ENCODE peak calls at places on chromosomes 3 and 15, in six cellular contexts. E is bronchial epithelial cell, S is B cell, D is breast epithelium, J is A549, G is BE2C. Z is an unnamed sample.

GRCh38 chr3:144045766-144046165 is 74.1 kb downstream of the DIPK2A start:
- DNase-seq in E (no peak), D (no peak), G (no peak), J (no peak), S (no peak), Z (no peak)

GRCh38 chr15:23686466-23687142 is 501 bp downstream of the NDN start:
- DNase-seq in E (no peak), D (no peak), G (no peak), J (no peak), S (no peak), Z (no peak)

GRCh38 chr3:52121813-52122212 is 32.4 kb downstream of the POC1A start:
- DNase-seq in J (no peak), S (peak), D (no peak), E (no peak), G (no peak), Z (peak)

GRCh38 chr3:127409421-127410136 is 121.7 kb upstream of the PRR20G start:
- DNase-seq in D (no peak), J (no peak), E (no peak), S (no peak), G (no peak), Z (no peak)

GRCh38 chr3:123480428-123480827 is 31.5 kb upstream of the ADCY5 start:
- DNase-seq in J (no peak), G (no peak), D (no peak), S (no peak), E (no peak), Z (no peak)

GRCh38 chr3:176939022-176939817 is 258.1 kb downstream of the TBL1XR1 start:
- DNase-seq in S (peak), E (peak), J (peak), G (peak), D (peak), Z (no peak)

GRCh38 chr3:10387881-10388621 is 67.1 kb upstream of the SEC13 start:
- DNase-seq in D (no peak), J (no peak), E (no peak), G (no peak), S (peak), Z (no peak)

GRCh38 chr3:72259755-72260589 is 475.0 kb upstream of the PROK2 start:
- DNase-seq in E (no peak), D (no peak), J (no peak), S (no peak), G (no peak), Z (no peak)

GRCh38 chr15:31217566-31218270 is 108.9 kb upstream of the KLF13 start:
- DNase-seq in G (no peak), D (no peak), S (no peak), J (no peak), E (no peak), Z (no peak)

GRCh38 chr15:55197362-55197705 is 593 bp upstream of the RSL24D1 start:
- DNase-seq in J (no peak), D (no peak), G (no peak), E (no peak), S (no peak), Z (no peak)

GRCh38 chr3:146554168-146554760 is 9.9 kb upstream of the PLSCR1 start:
- DNase-seq in G (no peak), S (no peak), J (no peak), D (no peak), E (no peak), Z (no peak)

GRCh38 chr3:194496217-194496881 is 9.5 kb upstream of the ATP13A3 start:
- DNase-seq in S (no peak), G (no peak), J (no peak), D (no peak), E (no peak), Z (no peak)

GRCh38 chr3:61032991-61033390 is 218.3 kb downstream of the FHIT start:
- DNase-seq in J (no peak), S (no peak), D (no peak), G (no peak), E (no peak), Z (no peak)

GRCh38 chr15:92468987-92469386 is 75.3 kb downstream of the ST8SIA2 start:
- DNase-seq in J (no peak), D (no peak), G (no peak), S (no peak), E (no peak), Z (no peak)

GRCh38 chr3:44862221-44862637 is 517 bp downstream of the TMEM42 start:
- DNase-seq in S (no peak), J (peak), D (no peak), G (no peak), E (peak), Z (no peak)

GRCh38 chr15:66746231-66746605 is 44.2 kb downstream of the SMAD6 start:
- DNase-seq in S (no peak), G (no peak), E (no peak), J (no peak), D (no peak), Z (no peak)

GRCh38 chr3:142861926-142862325 is 27.0 kb downstream of the PCOLCE2 start:
- DNase-seq in J (no peak), E (no peak), S (no peak), D (no peak), G (no peak), Z (no peak)

GRCh38 chr3:66255865-66256264 is 35.1 kb downstream of the SLC25A26 start:
- DNase-seq in G (no peak), J (no peak), E (no peak), S (no peak), D (no peak), Z (no peak)

GRCh38 chr15:82855286-82856092 is 46.1 kb downstream of the WHAMM start:
- DNase-seq in G (no peak), J (no peak), E (no peak), D (peak), S (no peak), Z (no peak)

GRCh38 chr3:164470471-164470870 is 607.8 kb downstream of the SI start:
- DNase-seq in E (no peak), J (no peak), S (no peak), G (no peak), D (no peak), Z (no peak)

GRCh38 chr3:56819016-56819809 is 17.5 kb upstream of the ARHGEF3 start:
- DNase-seq in D (no peak), G (no peak), E (no peak), S (no peak), J (peak), Z (no peak)

GRCh38 chr3:177995006-177995732 is 541.1 kb upstream of the KCNMB2 start:
- DNase-seq in J (no peak), E (peak), G (no peak), S (no peak), D (no peak), Z (no peak)

GRCh38 chr3:11159421-11159904 is 5.2 kb downstream of the HRH1 start:
- DNase-seq in E (peak), J (no peak), S (no peak), G (no peak), D (no peak), Z (peak)

GRCh38 chr3:55719508-55719907 is 232.4 kb upstream of the WNT5A start:
- DNase-seq in G (no peak), S (no peak), J (no peak), D (no peak), E (no peak), Z (no peak)

GRCh38 chr3:158103131-158103955 is 2.9 kb downstream of the SHOX2 start:
- DNase-seq in J (no peak), E (no peak), S (peak), G (peak), D (no peak), Z (no peak)

GRCh38 chr15:47415539-47415971 is 301.8 kb upstream of the SEMA6D start:
- DNase-seq in D (no peak), E (peak), J (no peak), S (no peak), G (no peak), Z (no peak)

GRCh38 chr3:15637131-15637951 is 35.8 kb downstream of the BTD start:
- DNase-seq in G (no peak), J (no peak), E (no peak), D (no peak), S (no peak), Z (no peak)

GRCh38 chr3:63662500-63662899 is 10.0 kb downstream of the SNTN start:
- DNase-seq in E (peak), G (no peak), J (no peak), S (no peak), D (no peak), Z (no peak)
- TF ChIP-seq CTCF in E (peak), G (no peak), J (no peak), S (no peak), D (no peak), Z (no peak)

DNA sequence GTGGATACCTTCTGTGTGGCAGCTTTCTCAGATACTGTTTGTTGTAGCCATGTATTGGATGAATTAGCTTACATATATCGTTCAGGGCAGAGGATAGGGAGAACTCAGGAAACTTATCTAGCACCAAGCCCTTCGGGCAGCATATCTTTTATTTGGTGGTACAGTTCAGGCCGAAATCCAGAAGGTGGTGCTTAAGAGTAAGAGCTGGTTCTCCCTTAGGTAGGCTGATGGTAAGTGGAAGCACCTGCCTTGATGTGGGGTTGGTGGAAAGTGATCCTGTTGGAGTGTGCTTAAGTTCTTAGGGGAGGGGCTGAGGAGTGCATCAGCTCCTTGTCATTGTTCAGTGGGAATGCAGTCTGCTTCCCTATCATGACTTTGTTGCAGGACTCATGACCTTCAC is 187.5 kb downstream of the DOCK3 start:
- DNase-seq in E (no peak), G (no peak), S (no peak), D (no peak), J (peak), Z (no peak)
- TF ChIP-seq CTCF in E (no peak), G (no peak), S (no peak), D (no peak), J (no peak), Z (no peak)

GRCh38 chr15:44532689-44533088 is 4.3 kb upstream of the EIF3J start:
- DNase-seq in J (peak), S (no peak), D (no peak), G (no peak), E (no peak), Z (no peak)
- TF ChIP-seq CTCF in J (no peak), S (peak), D (no peak), G (peak), E (no peak), Z (no peak)

GRCh38 chr3:129490273-129490675 is 38.2 kb upstream of the RHO start:
- DNase-seq in J (peak), S (peak), D (peak), E (peak), G (peak), Z (peak)
- TF ChIP-seq CTCF in J (peak), S (peak), D (peak), E (peak), G (peak), Z (peak)

GRCh38 chr3:76679510-76679909 is 360.4 kb upstream of the ROBO2 start:
- DNase-seq in G (no peak), D (no peak), S (no peak), J (no peak), E (no peak), Z (no peak)
- TF ChIP-seq CTCF in G (peak), D (no peak), S (no peak), J (no peak), E (no peak), Z (no peak)

Z was measured in CD14-positive monocyte.